ENCODE peak calls at places on chromosomes 6 and 20, in five cellular contexts. I is naive thymus-derived CD8-positive, alpha-beta T cell; F is T-helper 2 cell; Q is GM19239; L is AG08395. Z is an unnamed sample.

GRCh38 chr20:47484303-47484702 is 17.4 kb upstream of the NCOA3 start:
- DNase-seq in Q (no peak), I (no peak), L (no peak), F (no peak), Z (no peak)

GRCh38 chr6:151004415-151005024 is 139.0 kb downstream of the MTHFD1L start:
- DNase-seq in Q (no peak), I (no peak), L (peak), F (no peak), Z (no peak)

GRCh38 chr6:15254074-15254975 is 8.5 kb downstream of the JARID2 start:
- DNase-seq in L (no peak), F (no peak), I (no peak), Q (no peak), Z (peak)

GRCh38 chr20:49278817-49279676 is 1.2 kb upstream of the ZNFX1 start:
- DNase-seq in L (no peak), Q (no peak), F (no peak), I (no peak), Z (no peak)

GRCh38 chr6:41967312-41968287 is 26.0 kb upstream of the CCND3 start:
- DNase-seq in I (no peak), L (peak), F (no peak), Q (no peak), Z (no peak)

GRCh38 chr6:1856381-1856780 is 246.7 kb downstream of the FOXC1 start:
- DNase-seq in I (no peak), Q (peak), L (no peak), F (no peak), Z (no peak)

GRCh38 chr6:71333700-71334099 is 45.1 kb downstream of the OGFRL1 start:
- DNase-seq in Q (no peak), L (peak), F (no peak), I (no peak), Z (no peak)

GRCh38 chr6:111030008-111031006 is 48.5 kb downstream of the RPF2 start:
- DNase-seq in F (no peak), Q (no peak), L (no peak), I (no peak), Z (no peak)

GRCh38 chr20:50003253-50003656 is 20.5 kb downstream of the SNAI1 start:
- DNase-seq in L (peak), I (no peak), Q (no peak), F (no peak), Z (no peak)

GRCh38 chr20:3000852-3001523 is 42.4 kb upstream of the GNRH2 start:
- DNase-seq in Q (no peak), I (peak), L (peak), F (no peak), Z (no peak)

GRCh38 chr20:25508083-25508770 is 77.1 kb downstream of the NINL start:
- DNase-seq in L (peak), F (no peak), Q (no peak), I (no peak), Z (no peak)

GRCh38 chr6:127464881-127465459 is 5.8 kb upstream of the KIAA0408 start:
- DNase-seq in L (peak), Q (peak), I (peak), F (peak), Z (peak)

GRCh38 chr20:34532751-34533150 is 16.5 kb downstream of the DYNLRB1 start:
- DNase-seq in I (no peak), L (no peak), Q (no peak), F (no peak), Z (no peak)

GRCh38 chr6:20954325-20954724 is 420.1 kb downstream of the CDKAL1 start:
- DNase-seq in L (no peak), I (no peak), Q (no peak), F (no peak), Z (no peak)

GRCh38 chr6:125154184-125155135 is 887 bp downstream of the TPD52L1 start:
- DNase-seq in I (no peak), F (no peak), Q (no peak), L (peak), Z (no peak)

GRCh38 chr20:10658876-10659632 is 14.7 kb downstream of the JAG1 start:
- DNase-seq in I (no peak), L (no peak), Q (no peak), F (no peak), Z (no peak)

GRCh38 chr20:10577648-10578047 is 96.2 kb downstream of the JAG1 start:
- DNase-seq in Q (no peak), L (no peak), I (no peak), F (no peak), Z (no peak)

GRCh38 chr20:21048841-21049273 is 57.3 kb downstream of the LINC00237 start:
- DNase-seq in I (peak), F (peak), Q (peak), L (peak), Z (peak)

GRCh38 chr6:28587011-28587745 is 61.5 kb downstream of the GPX5 start:
- DNase-seq in I (peak), Q (peak), L (peak), F (peak), Z (no peak)

GRCh38 chr20:19785173-19785799 is 27.2 kb downstream of the RIN2 start:
- DNase-seq in I (no peak), L (no peak), F (no peak), Q (no peak), Z (no peak)

GRCh38 chr6:44074383-44075136 is 52.7 kb downstream of the MRPL14 start:
- DNase-seq in L (peak), F (peak), I (peak), Q (peak), Z (no peak)

GRCh38 chr6:47117314-47117713 is 75.2 kb upstream of the ADGRF1 start:
- DNase-seq in Q (no peak), F (no peak), L (no peak), I (no peak), Z (no peak)

GRCh38 chr20:58753267-58753928 is 60.8 kb downstream of the NPEPL1 start:
- DNase-seq in Q (no peak), I (no peak), L (no peak), F (no peak), Z (peak)

GRCh38 chr6:15409301-15410125 is 163.6 kb downstream of the JARID2 start:
- DNase-seq in I (no peak), L (no peak), F (no peak), Q (no peak), Z (no peak)

GRCh38 chr6:137873273-137873762 is 6.3 kb downstream of the TNFAIP3 start:
- DNase-seq in I (peak), F (peak), L (peak), Q (no peak), Z (no peak)

GRCh38 chr20:44678247-44678646 is 26.7 kb upstream of the ADA start:
- DNase-seq in Q (no peak), I (no peak), F (no peak), L (no peak), Z (no peak)

GRCh38 chr6:403659-404655 is 12.4 kb downstream of the IRF4 start:
- DNase-seq in F (no peak), I (no peak), L (no peak), Q (no peak), Z (no peak)

GRCh38 chr6:158047120-158047518 is 65.5 kb downstream of the SYNJ2 start:
- DNase-seq in F (no peak), Q (no peak), I (no peak), L (peak), Z (no peak)

GRCh38 chr20:31842471-31843157 is 2.8 kb downstream of the FOXS1 start:
- DNase-seq in I (no peak), L (peak), Q (no peak), F (no peak), Z (no peak)

GRCh38 chr20:58627212-58628072 is 23.6 kb upstream of the STX16 start:
- DNase-seq in I (peak), F (no peak), Q (no peak), L (no peak), Z (no peak)

GRCh38 chr20:17638835-17639407 is 43.1 kb downstream of the RRBP1 start:
- DNase-seq in F (no peak), L (no peak), I (no peak), Q (no peak), Z (no peak)

GRCh38 chr20:56871691-56872090 is 242.6 kb downstream of the TFAP2C start:
- DNase-seq in I (no peak), L (no peak), F (no peak), Q (no peak), Z (no peak)

GRCh38 chr20:41248371-41249024 is 69.0 kb downstream of the ZHX3 start:
- DNase-seq in F (no peak), I (no peak), Q (no peak), L (no peak), Z (no peak)

GRCh38 chr6:20509211-20509610 is 25.0 kb upstream of the CDKAL1 start:
- DNase-seq in L (no peak), F (no peak), I (no peak), Q (no peak), Z (no peak)

GRCh38 chr6:6806793-6807518 is 218.4 kb downstream of the LY86 start:
- DNase-seq in Q (no peak), L (no peak), F (no peak), I (no peak), Z (no peak)